ENCODE peak calls at places on chromosome 15, in nine cellular contexts. T, N, C, W, U, M, A, R and I are unnamed samples.

GRCh38 chr15:99437315-99438221 is 128.2 kb upstream of the MEF2A start:
- DNase-seq in T (no peak), N (no peak), C (no peak), W (peak; percentile 64), U (no peak), M (no peak), A (peak; percentile 60), R (no peak), I (peak; percentile 18)

GRCh38 chr15:39084683-39085530 is 496.0 kb upstream of the THBS1 start:
- DNase-seq in T (no peak), N (no peak), C (peak; percentile 21), W (peak; percentile 81), U (no peak), M (no peak), A (no peak), R (no peak), I (no peak)

GRCh38 chr15:56244811-56245576 is 1.3 kb upstream of the RFX7 start:
- DNase-seq in T (no peak), N (no peak), C (peak; percentile 85), W (no peak), U (no peak), M (no peak), A (peak; percentile 59), R (no peak), I (peak; percentile 50)

GRCh38 chr15:98562361-98562791 is 86.0 kb upstream of the IGF1R start:
- DNase-seq in T (no peak), N (no peak), C (no peak), W (peak; percentile 94), U (no peak), M (no peak), A (peak; percentile 50), R (no peak), I (no peak)

GRCh38 chr15:26722621-26723160 is 50.2 kb downstream of the GABRB3 start:
- DNase-seq in T (peak; percentile 79), N (no peak), C (no peak), W (no peak), U (no peak), M (no peak), A (no peak), R (no peak), I (no peak)

GRCh38 chr15:88179562-88179961 is 77.0 kb downstream of the NTRK3 start:
- DNase-seq in T (no peak), N (no peak), C (no peak), W (no peak), U (no peak), M (no peak), A (no peak), R (no peak), I (no peak)

GRCh38 chr15:83559310-83559966 is 94.5 kb upstream of the ADAMTSL3 start:
- DNase-seq in T (peak; percentile 89), N (no peak), C (peak; percentile 48), W (peak; percentile 78), U (peak; percentile 61), M (peak; percentile 46), A (no peak), R (peak; percentile 60), I (peak; percentile 31)

GRCh38 chr15:35874260-35874905 is 328.4 kb upstream of the DPH6 start:
- DNase-seq in T (no peak), N (no peak), C (no peak), W (no peak), U (peak; percentile 44), M (no peak), A (no peak), R (peak; percentile 6), I (no peak)

GRCh38 chr15:68900032-68900431 is 30.3 kb upstream of the SPESP1 start:
- DNase-seq in T (no peak), N (no peak), C (peak; percentile 52), W (no peak), U (no peak), M (no peak), A (no peak), R (no peak), I (no peak)

GRCh38 chr15:57079446-57079845 is 161.0 kb downstream of the TCF12 start:
- DNase-seq in T (no peak), N (no peak), C (no peak), W (no peak), U (peak; percentile 35), M (no peak), A (no peak), R (no peak), I (no peak)

GRCh38 chr15:92409006-92409405 is 15.3 kb downstream of the ST8SIA2 start:
- DNase-seq in T (no peak), N (no peak), C (no peak), W (no peak), U (no peak), M (no peak), A (no peak), R (no peak), I (no peak)

DNA sequence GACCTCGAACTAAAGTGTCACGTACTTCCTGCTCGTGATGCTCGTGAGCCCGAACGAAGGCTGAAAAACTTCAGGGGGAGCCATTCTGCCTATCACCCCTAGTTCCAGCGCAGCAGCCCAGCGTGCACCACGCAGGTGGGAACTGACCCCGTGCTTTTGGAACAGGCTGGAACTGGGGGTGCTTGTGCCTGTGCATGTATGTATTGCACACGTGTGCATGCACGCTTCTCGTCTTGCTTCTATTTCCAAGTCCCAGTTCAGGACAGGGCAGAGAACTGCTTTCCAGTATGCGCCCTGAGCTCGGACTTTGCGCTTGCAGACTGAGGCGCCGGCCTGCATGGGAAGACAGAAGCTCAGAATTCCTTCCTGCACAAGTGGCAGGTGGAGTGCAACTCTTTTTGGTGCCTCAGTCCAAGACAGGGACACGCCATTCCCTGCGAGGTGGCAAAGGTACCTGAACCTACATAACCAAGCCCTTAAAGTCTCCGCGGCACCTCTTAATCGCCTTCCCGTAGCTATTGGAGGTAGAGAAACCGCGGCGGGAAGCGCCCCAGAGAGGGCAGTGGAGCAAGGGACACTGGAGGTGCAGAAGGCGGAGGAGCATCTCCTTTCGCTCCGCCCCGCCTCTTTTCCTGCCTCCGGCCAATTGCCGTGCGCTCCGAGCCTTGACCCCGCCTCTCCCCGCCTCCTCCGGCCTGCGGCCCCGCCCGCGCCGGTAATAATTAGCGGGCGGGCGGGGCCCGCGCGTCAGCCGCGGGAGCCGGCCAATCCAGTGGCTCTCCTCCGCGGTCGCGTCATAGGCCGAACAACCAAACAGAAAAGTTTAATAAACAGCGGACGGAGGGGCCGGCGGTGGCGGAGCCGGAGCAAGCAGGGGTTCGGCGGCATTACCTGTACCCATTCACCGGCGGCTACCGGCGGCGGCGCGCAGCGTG is at the start of gene ZFAND6:
- DNase-seq in T (peak; percentile 97), N (peak; percentile 95), C (peak; percentile 89), W (peak; percentile 97), U (peak; percentile 93), M (peak; percentile 88), A (peak; percentile 98), R (peak; percentile 84), I (peak; percentile 97)
- TF ChIP-seq POLR2A in T (peak; percentile 57), N (peak; percentile 57), C (peak; percentile 83), W (peak; percentile 59), U (peak; percentile 59), M (peak; percentile 91), A (peak; percentile 81), R (peak; percentile 36), I (no peak)

DNA sequence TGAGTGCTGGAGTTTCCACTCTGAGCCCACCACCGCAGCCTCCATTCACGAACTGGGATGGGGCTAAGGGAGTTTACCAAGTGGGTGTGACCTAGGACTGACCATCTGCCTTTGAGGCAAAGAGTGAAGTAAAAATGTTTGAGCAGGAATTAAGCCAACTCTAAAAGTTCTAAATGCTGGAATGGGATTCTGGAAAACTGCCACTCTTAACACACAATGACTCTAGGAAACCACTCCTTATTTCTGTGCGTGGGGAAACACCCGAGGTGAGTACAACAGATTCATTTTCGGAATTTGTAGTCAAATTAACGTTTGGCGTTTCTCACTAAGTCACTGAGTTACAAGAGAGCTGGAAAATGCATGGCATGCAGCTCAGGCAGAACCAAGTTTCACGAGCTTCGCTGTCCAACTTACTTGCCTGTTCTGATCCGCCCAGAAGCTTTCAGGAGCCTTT is 31.6 kb downstream of the ISL2 start:
- DNase-seq in T (no peak), N (no peak), C (no peak), W (no peak), U (no peak), M (no peak), A (no peak), R (no peak), I (no peak)
- TF ChIP-seq POLR2AphosphoS5 in T (no peak), N (no peak), C (no peak), W (no peak), U (no peak), M (no peak), A (no peak), R (no peak), I (no peak)

GRCh38 chr15:67144609-67145306 is 79.4 kb downstream of the SMAD3 start:
- DNase-seq in T (no peak), N (no peak), C (no peak), W (peak; percentile 45), U (no peak), M (no peak), A (no peak), R (no peak), I (no peak)

GRCh38 chr15:67146214-67146613 is 80.8 kb downstream of the SMAD3 start:
- DNase-seq in T (no peak), N (no peak), C (peak; percentile 68), W (peak; percentile 69), U (peak; percentile 78), M (no peak), A (peak; percentile 37), R (no peak), I (peak; percentile 45)

GRCh38 chr15:67146875-67147381 is 81.5 kb downstream of the SMAD3 start:
- DNase-seq in T (no peak), N (no peak), C (peak; percentile 97), W (peak; percentile 80), U (peak; percentile 94), M (no peak), A (no peak), R (no peak), I (no peak)

GRCh38 chr15:67145307-67145610 is 79.9 kb downstream of the SMAD3 start:
- DNase-seq in T (no peak), N (no peak), C (no peak), W (no peak), U (no peak), M (no peak), A (no peak), R (no peak), I (no peak)

DNA sequence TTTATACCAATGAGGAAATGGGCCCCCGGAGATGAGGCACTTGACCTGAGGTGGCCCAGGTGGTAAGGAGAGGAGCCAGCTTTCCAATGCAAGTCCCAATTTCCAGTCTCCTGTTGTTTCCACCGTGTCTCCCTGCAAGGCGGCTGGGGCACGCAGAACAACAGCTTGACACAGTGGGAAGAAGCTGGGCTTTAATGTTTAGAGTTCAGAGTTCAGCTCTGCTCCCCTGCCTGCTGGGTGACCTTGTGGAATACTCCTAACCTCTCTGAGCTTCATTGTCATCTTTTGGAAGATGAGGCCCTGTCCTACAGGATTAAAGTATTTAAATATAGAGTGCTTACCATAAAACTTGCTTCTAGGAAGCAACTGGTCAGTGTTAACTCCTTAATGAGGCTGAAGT is 80.3 kb downstream of the SMAD3 start:
- DNase-seq in T (no peak), N (no peak), C (no peak), W (peak; percentile 37), U (no peak), M (no peak), A (no peak), R (no peak), I (no peak)
- H3K27ac ChIP-seq in T (peak overlapping the region; percentile 84), N (peak overlapping the region; percentile 42), C (peak overlapping the region; percentile 76), W (peak overlapping the region; percentile 81), U (peak overlapping the region; percentile 100), M (no peak overlapping the region), A (peak overlapping the region; percentile 70), R (no peak overlapping the region), I (peak overlapping the region; percentile 73)

GRCh38 chr15:61459785-61460707 is 230.9 kb upstream of the RORA start:
- DNase-seq in T (no peak), N (no peak), C (peak; percentile 4), W (no peak), U (peak; percentile 47), M (no peak), A (no peak), R (no peak), I (no peak)
- TF ChIP-seq POLR2A in T (no peak), N (no peak), C (no peak), W (no peak), U (no peak), M (no peak), A (no peak), R (no peak), I (no peak)